ENCODE peak calls at places on chromosomes 6 and 20, in ten cellular contexts. C, B, R, N, X, U, O, Y, J and Z are unnamed samples.

GRCh38 chr6:107956586-107957164 is 1.3 kb downstream of the SEC63 start:
- DNase-seq in C (no peak), B (no peak), R (no peak), N (no peak), X (no peak), U (no peak), O (no peak), Y (no peak), J (peak), Z (no peak)

GRCh38 chr6:170152111-170152926 is 138.6 kb downstream of the DLL1 start:
- DNase-seq in C (no peak), B (no peak), R (no peak), N (peak), X (peak), U (no peak), O (no peak), Y (peak), J (no peak), Z (no peak)

GRCh38 chr20:25540273-25540672 is 45.1 kb downstream of the NINL start:
- DNase-seq in C (no peak), B (no peak), R (no peak), N (no peak), X (peak), U (no peak), O (no peak), Y (no peak), J (peak), Z (no peak)

GRCh38 chr20:50427740-50428462 is 82.3 kb upstream of the PTPN1 start:
- DNase-seq in C (no peak), B (no peak), R (peak), N (no peak), X (no peak), U (no peak), O (no peak), Y (no peak), J (peak), Z (no peak)

GRCh38 chr6:107436881-107437280 is 22.5 kb downstream of the PDSS2 start:
- DNase-seq in C (no peak), B (no peak), R (no peak), N (no peak), X (no peak), U (no peak), O (no peak), Y (no peak), J (no peak), Z (no peak)

GRCh38 chr6:40743226-40743625 is 156.1 kb upstream of the LRFN2 start:
- DNase-seq in C (no peak), B (no peak), R (no peak), N (no peak), X (no peak), U (no peak), O (no peak), Y (peak), J (no peak), Z (no peak)

GRCh38 chr20:63696311-63696627 is 183 bp upstream of the TNFRSF6B start:
- DNase-seq in C (no peak), B (no peak), R (no peak), N (no peak), X (peak), U (no peak), O (no peak), Y (no peak), J (peak), Z (no peak)

GRCh38 chr20:34562643-34563042 is 4.1 kb downstream of the MAP1LC3A start:
- DNase-seq in C (no peak), B (no peak), R (no peak), N (no peak), X (no peak), U (no peak), O (no peak), Y (peak), J (no peak), Z (no peak)

GRCh38 chr6:138821519-138821918 is 25.6 kb downstream of the ECT2L start:
- DNase-seq in C (no peak), B (no peak), R (no peak), N (no peak), X (no peak), U (no peak), O (no peak), Y (peak), J (no peak), Z (no peak)

GRCh38 chr6:83436674-83437073 is 5.8 kb upstream of the ME1 start:
- DNase-seq in C (no peak), B (no peak), R (no peak), N (no peak), X (no peak), U (no peak), O (no peak), Y (no peak), J (no peak), Z (no peak)

GRCh38 chr6:137717074-137718073 is 149.7 kb upstream of the TNFAIP3 start:
- DNase-seq in C (no peak), B (peak), R (no peak), N (no peak), X (no peak), U (no peak), O (peak), Y (no peak), J (no peak), Z (peak)

GRCh38 chr6:36914227-36914794 is 28.6 kb downstream of the C6orf89 start:
- DNase-seq in C (no peak), B (no peak), R (no peak), N (no peak), X (peak), U (no peak), O (peak), Y (no peak), J (peak), Z (no peak)

GRCh38 chr20:46151936-46152335 is 33.8 kb downstream of the CD40 start:
- DNase-seq in C (no peak), B (no peak), R (no peak), N (no peak), X (no peak), U (no peak), O (no peak), Y (no peak), J (no peak), Z (no peak)

GRCh38 chr20:62297449-62298227 is 5.2 kb upstream of the ADRM1 start:
- DNase-seq in C (no peak), B (no peak), R (no peak), N (no peak), X (no peak), U (no peak), O (no peak), Y (no peak), J (no peak), Z (no peak)

GRCh38 chr20:24704899-24705298 is 235.5 kb downstream of the SYNDIG1 start:
- DNase-seq in C (no peak), B (no peak), R (no peak), N (no peak), X (peak), U (no peak), O (no peak), Y (no peak), J (no peak), Z (no peak)

GRCh38 chr20:44411020-44411756 is 55.7 kb downstream of the HNF4A start:
- DNase-seq in C (no peak), B (no peak), R (no peak), N (no peak), X (peak), U (no peak), O (no peak), Y (no peak), J (no peak), Z (no peak)

GRCh38 chr20:17841751-17842191 is 126.8 kb downstream of the SNX5 start:
- DNase-seq in C (no peak), B (no peak), R (peak), N (no peak), X (no peak), U (no peak), O (no peak), Y (no peak), J (peak), Z (no peak)

GRCh38 chr20:62065669-62066338 is at the start of gene TAF4:
- DNase-seq in C (peak), B (peak), R (peak), N (peak), X (peak), U (no peak), O (peak), Y (peak), J (peak), Z (peak)

GRCh38 chr20:41136336-41136694 is 1.0 kb upstream of the PLCG1 start:
- DNase-seq in C (no peak), B (no peak), R (no peak), N (no peak), X (no peak), U (no peak), O (no peak), Y (peak), J (no peak), Z (no peak)

GRCh38 chr20:62936996-62937352 is 973 bp upstream of the GID8 start:
- DNase-seq in C (no peak), B (no peak), R (no peak), N (no peak), X (no peak), U (peak), O (no peak), Y (no peak), J (peak), Z (no peak)

GRCh38 chr6:14848019-14848418 is 397.9 kb upstream of the JARID2 start:
- DNase-seq in C (no peak), B (no peak), R (no peak), N (no peak), X (no peak), U (no peak), O (no peak), Y (peak), J (peak), Z (no peak)

GRCh38 chr6:154252676-154253075 is 103.9 kb downstream of the IPCEF1 start:
- DNase-seq in C (no peak), B (no peak), R (no peak), N (no peak), X (no peak), U (no peak), O (no peak), Y (no peak), J (peak), Z (no peak)

GRCh38 chr20:30513050-30513628 is 744.3 kb upstream of the DEFB115 start:
- DNase-seq in C (no peak), B (no peak), R (no peak), N (no peak), X (no peak), U (no peak), O (no peak), Y (no peak), J (no peak), Z (no peak)

GRCh38 chr20:13277663-13278295 is 56.7 kb downstream of the ISM1 start:
- DNase-seq in C (no peak), B (no peak), R (no peak), N (no peak), X (no peak), U (no peak), O (no peak), Y (no peak), J (no peak), Z (no peak)

GRCh38 chr20:56343861-56344381 is 14.9 kb upstream of the FAM210B start:
- DNase-seq in C (peak), B (no peak), R (peak), N (no peak), X (peak), U (no peak), O (peak), Y (no peak), J (peak), Z (peak)

GRCh38 chr6:135318728-135319469 is 137.8 kb downstream of the MYB start:
- DNase-seq in C (no peak), B (no peak), R (no peak), N (no peak), X (no peak), U (no peak), O (no peak), Y (no peak), J (no peak), Z (no peak)

GRCh38 chr6:108874470-108875160 is 26.4 kb downstream of the ARMC2 start:
- DNase-seq in C (no peak), B (no peak), R (no peak), N (no peak), X (no peak), U (no peak), O (no peak), Y (no peak), J (peak), Z (peak)

GRCh38 chr6:83062225-83062624 is 3.4 kb downstream of the UBE3D start:
- DNase-seq in C (no peak), B (no peak), R (no peak), N (no peak), X (no peak), U (peak), O (no peak), Y (no peak), J (peak), Z (no peak)

GRCh38 chr6:37456816-37457560 is 24.0 kb downstream of the CMTR1 start:
- DNase-seq in C (no peak), B (no peak), R (no peak), N (no peak), X (no peak), U (peak), O (no peak), Y (no peak), J (peak), Z (no peak)

GRCh38 chr6:1392813-1393640 is 3.7 kb downstream of the FOXF2 start:
- DNase-seq in C (no peak), B (no peak), R (no peak), N (no peak), X (peak), U (no peak), O (no peak), Y (no peak), J (peak), Z (no peak)

GRCh38 chr20:58251979-58252591 is 23.6 kb upstream of the ANKRD60 start:
- DNase-seq in C (no peak), B (no peak), R (no peak), N (no peak), X (no peak), U (peak), O (no peak), Y (no peak), J (peak), Z (no peak)

GRCh38 chr6:167671977-167672687 is 154.6 kb upstream of the AFDN start:
- DNase-seq in C (no peak), B (no peak), R (no peak), N (no peak), X (no peak), U (no peak), O (no peak), Y (no peak), J (no peak), Z (no peak)

GRCh38 chr6:3159805-3160781 is 2.7 kb upstream of the TUBB2A start:
- DNase-seq in C (no peak), B (peak), R (no peak), N (no peak), X (no peak), U (no peak), O (peak), Y (peak), J (no peak), Z (peak)

GRCh38 chr20:35992713-35993335 is 24.4 kb downstream of the CNBD2 start:
- DNase-seq in C (no peak), B (peak), R (no peak), N (peak), X (peak), U (peak), O (peak), Y (peak), J (peak), Z (peak)

GRCh38 chr6:246349-246748 is 45.9 kb upstream of the DUSP22 start:
- DNase-seq in C (no peak), B (no peak), R (no peak), N (no peak), X (no peak), U (no peak), O (no peak), Y (no peak), J (no peak), Z (no peak)

GRCh38 chr20:36950432-36951197 is 893 bp downstream of the SAMHD1 start:
- DNase-seq in C (no peak), B (peak), R (peak), N (peak), X (peak), U (no peak), O (no peak), Y (no peak), J (peak), Z (peak)

GRCh38 chr6:162698004-162698403 is 29.6 kb downstream of the PRKN start:
- DNase-seq in C (no peak), B (no peak), R (no peak), N (no peak), X (no peak), U (no peak), O (no peak), Y (no peak), J (no peak), Z (no peak)

GRCh38 chr6:939526-940252 is 246.8 kb upstream of the EXOC2 start:
- DNase-seq in C (no peak), B (no peak), R (no peak), N (no peak), X (no peak), U (no peak), O (no peak), Y (no peak), J (no peak), Z (no peak)

GRCh38 chr20:6395695-6396094 is 272.9 kb upstream of the FERMT1 start:
- DNase-seq in C (no peak), B (no peak), R (no peak), N (peak), X (no peak), U (no peak), O (no peak), Y (peak), J (peak), Z (no peak)